ENCODE peak calls at places on chromosomes 13 and 19, in six cellular contexts. One of them, this sample, is unnamed.

GRCh38 chr19:35048911-35049411 is 7.4 kb downstream of the HPN start:
- DNase-seq in stimulated activated naive CD8-positive, alpha-beta T cell treated with anti-CD3 and anti-CD28 coated beads, Interleukin-15, Interleukin-2, amounts not matched to agents 100 U/mL and 50 U/mL, for 24 hours: no peak
- DNase-seq in RWPE1: no peak
- DNase-seq in activated T-cell treated with anti-CD3 and anti-CD28 coated beads, Interleukin-2, amount 50 U/mL, for 1 hour: no peak
- DNase-seq in stimulated activated CD4-positive, alpha-beta T cell treated with anti-CD3 and anti-CD28 coated beads, Interleukin-1b, Interleukin-23, amount 100 ng/mL, for 24 hours: no peak
- DNase-seq in cardiac fibroblast: no peak
- DNase-seq in this sample: no peak

GRCh38 chr19:6767081-6767356 is 216 bp downstream of the SH2D3A start:
- DNase-seq in stimulated activated naive CD8-positive, alpha-beta T cell treated with anti-CD3 and anti-CD28 coated beads, Interleukin-15, Interleukin-2, amounts not matched to agents 100 U/mL and 50 U/mL, for 24 hours: no peak
- DNase-seq in RWPE1: peak
- DNase-seq in activated T-cell treated with anti-CD3 and anti-CD28 coated beads, Interleukin-2, amount 50 U/mL, for 1 hour: no peak
- DNase-seq in stimulated activated CD4-positive, alpha-beta T cell treated with anti-CD3 and anti-CD28 coated beads, Interleukin-1b, Interleukin-23, amount 100 ng/mL, for 24 hours: peak
- DNase-seq in cardiac fibroblast: no peak
- DNase-seq in this sample: no peak

GRCh38 chr13:43390101-43390500 is 366.7 kb downstream of the DNAJC15 start:
- DNase-seq in stimulated activated naive CD8-positive, alpha-beta T cell treated with anti-CD3 and anti-CD28 coated beads, Interleukin-15, Interleukin-2, amounts not matched to agents 100 U/mL and 50 U/mL, for 24 hours: no peak
- DNase-seq in RWPE1: no peak
- DNase-seq in activated T-cell treated with anti-CD3 and anti-CD28 coated beads, Interleukin-2, amount 50 U/mL, for 1 hour: no peak
- DNase-seq in stimulated activated CD4-positive, alpha-beta T cell treated with anti-CD3 and anti-CD28 coated beads, Interleukin-1b, Interleukin-23, amount 100 ng/mL, for 24 hours: no peak
- DNase-seq in cardiac fibroblast: no peak
- DNase-seq in this sample: no peak

GRCh38 chr19:30102239-30102638 is 160.2 kb downstream of the URI1 start:
- DNase-seq in stimulated activated naive CD8-positive, alpha-beta T cell treated with anti-CD3 and anti-CD28 coated beads, Interleukin-15, Interleukin-2, amounts not matched to agents 100 U/mL and 50 U/mL, for 24 hours: no peak
- DNase-seq in RWPE1: no peak
- DNase-seq in activated T-cell treated with anti-CD3 and anti-CD28 coated beads, Interleukin-2, amount 50 U/mL, for 1 hour: no peak
- DNase-seq in stimulated activated CD4-positive, alpha-beta T cell treated with anti-CD3 and anti-CD28 coated beads, Interleukin-1b, Interleukin-23, amount 100 ng/mL, for 24 hours: no peak
- DNase-seq in cardiac fibroblast: no peak
- DNase-seq in this sample: no peak

GRCh38 chr19:29650988-29651387 is 14.3 kb upstream of the PLEKHF1 start:
- DNase-seq in stimulated activated naive CD8-positive, alpha-beta T cell treated with anti-CD3 and anti-CD28 coated beads, Interleukin-15, Interleukin-2, amounts not matched to agents 100 U/mL and 50 U/mL, for 24 hours: no peak
- DNase-seq in RWPE1: no peak
- DNase-seq in activated T-cell treated with anti-CD3 and anti-CD28 coated beads, Interleukin-2, amount 50 U/mL, for 1 hour: no peak
- DNase-seq in stimulated activated CD4-positive, alpha-beta T cell treated with anti-CD3 and anti-CD28 coated beads, Interleukin-1b, Interleukin-23, amount 100 ng/mL, for 24 hours: no peak
- DNase-seq in cardiac fibroblast: no peak
- DNase-seq in this sample: no peak

GRCh38 chr13:48068036-48068435 is 26.9 kb downstream of the MED4 start:
- DNase-seq in stimulated activated naive CD8-positive, alpha-beta T cell treated with anti-CD3 and anti-CD28 coated beads, Interleukin-15, Interleukin-2, amounts not matched to agents 100 U/mL and 50 U/mL, for 24 hours: no peak
- DNase-seq in RWPE1: no peak
- DNase-seq in activated T-cell treated with anti-CD3 and anti-CD28 coated beads, Interleukin-2, amount 50 U/mL, for 1 hour: no peak
- DNase-seq in stimulated activated CD4-positive, alpha-beta T cell treated with anti-CD3 and anti-CD28 coated beads, Interleukin-1b, Interleukin-23, amount 100 ng/mL, for 24 hours: no peak
- DNase-seq in cardiac fibroblast: no peak
- DNase-seq in this sample: no peak

GRCh38 chr13:75445717-75446529 is 36.0 kb downstream of the TBC1D4 start:
- DNase-seq in stimulated activated naive CD8-positive, alpha-beta T cell treated with anti-CD3 and anti-CD28 coated beads, Interleukin-15, Interleukin-2, amounts not matched to agents 100 U/mL and 50 U/mL, for 24 hours: no peak
- DNase-seq in RWPE1: no peak
- DNase-seq in activated T-cell treated with anti-CD3 and anti-CD28 coated beads, Interleukin-2, amount 50 U/mL, for 1 hour: no peak
- DNase-seq in stimulated activated CD4-positive, alpha-beta T cell treated with anti-CD3 and anti-CD28 coated beads, Interleukin-1b, Interleukin-23, amount 100 ng/mL, for 24 hours: no peak
- DNase-seq in cardiac fibroblast: peak
- DNase-seq in this sample: no peak

GRCh38 chr13:109665781-109666249 is 120.6 kb downstream of the IRS2 start:
- DNase-seq in stimulated activated naive CD8-positive, alpha-beta T cell treated with anti-CD3 and anti-CD28 coated beads, Interleukin-15, Interleukin-2, amounts not matched to agents 100 U/mL and 50 U/mL, for 24 hours: no peak
- DNase-seq in RWPE1: no peak
- DNase-seq in activated T-cell treated with anti-CD3 and anti-CD28 coated beads, Interleukin-2, amount 50 U/mL, for 1 hour: no peak
- DNase-seq in stimulated activated CD4-positive, alpha-beta T cell treated with anti-CD3 and anti-CD28 coated beads, Interleukin-1b, Interleukin-23, amount 100 ng/mL, for 24 hours: no peak
- DNase-seq in cardiac fibroblast: no peak
- DNase-seq in this sample: no peak

GRCh38 chr19:23312515-23312914 is 62.3 kb upstream of the ZNF724 start:
- DNase-seq in stimulated activated naive CD8-positive, alpha-beta T cell treated with anti-CD3 and anti-CD28 coated beads, Interleukin-15, Interleukin-2, amounts not matched to agents 100 U/mL and 50 U/mL, for 24 hours: no peak
- DNase-seq in RWPE1: peak
- DNase-seq in activated T-cell treated with anti-CD3 and anti-CD28 coated beads, Interleukin-2, amount 50 U/mL, for 1 hour: no peak
- DNase-seq in stimulated activated CD4-positive, alpha-beta T cell treated with anti-CD3 and anti-CD28 coated beads, Interleukin-1b, Interleukin-23, amount 100 ng/mL, for 24 hours: no peak
- DNase-seq in cardiac fibroblast: no peak
- DNase-seq in this sample: no peak

GRCh38 chr19:29006057-29006735 is 206.8 kb downstream of the UQCRFS1 start:
- DNase-seq in stimulated activated naive CD8-positive, alpha-beta T cell treated with anti-CD3 and anti-CD28 coated beads, Interleukin-15, Interleukin-2, amounts not matched to agents 100 U/mL and 50 U/mL, for 24 hours: no peak
- DNase-seq in RWPE1: no peak
- DNase-seq in activated T-cell treated with anti-CD3 and anti-CD28 coated beads, Interleukin-2, amount 50 U/mL, for 1 hour: no peak
- DNase-seq in stimulated activated CD4-positive, alpha-beta T cell treated with anti-CD3 and anti-CD28 coated beads, Interleukin-1b, Interleukin-23, amount 100 ng/mL, for 24 hours: no peak
- DNase-seq in cardiac fibroblast: peak
- DNase-seq in this sample: no peak

GRCh38 chr13:31793246-31793645 is 53.9 kb downstream of the RXFP2 start:
- DNase-seq in stimulated activated naive CD8-positive, alpha-beta T cell treated with anti-CD3 and anti-CD28 coated beads, Interleukin-15, Interleukin-2, amounts not matched to agents 100 U/mL and 50 U/mL, for 24 hours: no peak
- DNase-seq in RWPE1: no peak
- DNase-seq in activated T-cell treated with anti-CD3 and anti-CD28 coated beads, Interleukin-2, amount 50 U/mL, for 1 hour: no peak
- DNase-seq in stimulated activated CD4-positive, alpha-beta T cell treated with anti-CD3 and anti-CD28 coated beads, Interleukin-1b, Interleukin-23, amount 100 ng/mL, for 24 hours: no peak
- DNase-seq in cardiac fibroblast: peak
- DNase-seq in this sample: no peak

GRCh38 chr19:574658-575526 is 2.5 kb downstream of the BSG start:
- DNase-seq in stimulated activated naive CD8-positive, alpha-beta T cell treated with anti-CD3 and anti-CD28 coated beads, Interleukin-15, Interleukin-2, amounts not matched to agents 100 U/mL and 50 U/mL, for 24 hours: no peak
- DNase-seq in RWPE1: peak
- DNase-seq in activated T-cell treated with anti-CD3 and anti-CD28 coated beads, Interleukin-2, amount 50 U/mL, for 1 hour: no peak
- DNase-seq in stimulated activated CD4-positive, alpha-beta T cell treated with anti-CD3 and anti-CD28 coated beads, Interleukin-1b, Interleukin-23, amount 100 ng/mL, for 24 hours: no peak
- DNase-seq in cardiac fibroblast: peak
- DNase-seq in this sample: peak

This sample was measured in islet precursor cell.